ENCODE peak calls at places on chromosomes 2 and 18, in seven cellular contexts. M, G, Z, O, P, F and J are unnamed samples.

GRCh38 chr2:190202604-190203003 is 117.0 kb downstream of the HIBCH start:
- DNase-seq in O (no peak), G (no peak), Z (no peak), P (no peak), F (no peak), M (no peak), J (no peak)

GRCh38 chr2:157265825-157266224 is 8.3 kb downstream of the GALNT5 start:
- DNase-seq in Z (no peak), P (no peak), G (no peak), F (no peak), M (no peak), O (no peak), J (no peak)

GRCh38 chr2:198036029-198036879 is 231.9 kb downstream of the PLCL1 start:
- DNase-seq in M (no peak), G (no peak), Z (no peak), P (no peak), F (no peak), O (no peak), J (no peak)

GRCh38 chr2:16508061-16508851 is 157.4 kb downstream of the CYRIA start:
- DNase-seq in F (no peak), G (no peak), O (no peak), Z (peak; percentile 47), M (no peak), P (no peak), J (no peak)

GRCh38 chr2:163736433-163737168 is 793 bp upstream of the FIGN start:
- DNase-seq in F (no peak), O (no peak), G (peak; percentile 59), M (no peak), Z (no peak), P (no peak), J (no peak)

GRCh38 chr2:129170570-129170969 is 808.9 kb upstream of the RAB6C start:
- DNase-seq in P (no peak), Z (no peak), G (no peak), F (no peak), O (no peak), M (no peak), J (no peak)

GRCh38 chr2:241002275-241003046 is 4.0 kb downstream of the SNED1 start:
- DNase-seq in G (peak; percentile 38), F (no peak), Z (no peak), M (no peak), P (no peak), O (no peak), J (no peak)

GRCh38 chr18:63831080-63831788 is 56.0 kb downstream of the SERPINB7 start:
- DNase-seq in G (no peak), F (no peak), Z (no peak), P (no peak), O (no peak), M (peak; percentile 15), J (peak; percentile 80)

GRCh38 chr2:74919827-74920226 is 38.6 kb upstream of the POLE4 start:
- DNase-seq in G (no peak), O (peak; percentile 74), Z (peak; percentile 43), P (peak; percentile 4), F (peak; percentile 30), M (no peak), J (no peak)

GRCh38 chr2:36464006-36464721 is 108.6 kb downstream of the CRIM1 start:
- DNase-seq in O (no peak), G (no peak), Z (no peak), F (no peak), P (no peak), M (no peak), J (no peak)

GRCh38 chr18:58831610-58832009 is 33.1 kb upstream of the ZNF532 start:
- DNase-seq in F (no peak), Z (no peak), O (no peak), M (no peak), P (peak; percentile 27), G (no peak), J (no peak)

GRCh38 chr2:26941486-26941885 is 29.0 kb upstream of the MAPRE3 start:
- DNase-seq in O (no peak), M (no peak), F (no peak), P (no peak), G (no peak), Z (no peak), J (no peak)

GRCh38 chr2:24929230-24929629 is 9.2 kb upstream of the ADCY3 start:
- DNase-seq in M (no peak), Z (no peak), P (no peak), F (no peak), G (no peak), O (no peak), J (no peak)

GRCh38 chr18:3305354-3305762 is 43.4 kb downstream of the MYL12B start:
- DNase-seq in Z (peak; percentile 39), F (peak; percentile 86), P (peak; percentile 98), O (peak; percentile 23), G (no peak), M (peak; percentile 63), J (no peak)

GRCh38 chr2:221461911-221462310 is 110.2 kb downstream of the EPHA4 start:
- DNase-seq in P (no peak), O (no peak), G (no peak), Z (no peak), F (no peak), M (no peak), J (no peak)

GRCh38 chr18:75183524-75183923 is 25.4 kb downstream of the PTGR3 start:
- DNase-seq in O (no peak), F (no peak), G (peak; percentile 34), Z (no peak), P (no peak), M (no peak), J (no peak)

GRCh38 chr2:239306274-239307220 is 94.3 kb downstream of the HDAC4 start:
- DNase-seq in Z (no peak), M (no peak), G (no peak), O (no peak), F (no peak), P (no peak), J (no peak)

GRCh38 chr2:84969511-84970265 is 1.3 kb upstream of the KCMF1 start:
- DNase-seq in M (no peak), Z (peak; percentile 66), O (peak; percentile 28), F (no peak), G (no peak), P (no peak), J (peak; percentile 31)

GRCh38 chr2:88530081-88530480 is 77.6 kb upstream of the FOXI3 start:
- DNase-seq in O (no peak), P (no peak), M (no peak), F (no peak), Z (no peak), G (no peak), J (no peak)

GRCh38 chr2:127085260-127085666 is 21.7 kb downstream of the BIN1 start:
- DNase-seq in Z (peak; percentile 51), F (no peak), G (no peak), M (no peak), P (no peak), O (peak; percentile 53), J (peak; percentile 19)

GRCh38 chr2:161204846-161205245 is 44.6 kb downstream of the TANK start:
- DNase-seq in M (no peak), Z (no peak), P (no peak), O (no peak), F (no peak), G (no peak), J (no peak)

GRCh38 chr2:219099319-219099718 is 38.6 kb upstream of the IHH start:
- DNase-seq in Z (no peak), M (peak; percentile 20), O (no peak), F (no peak), P (peak; percentile 21), G (no peak), J (peak; percentile 55)

GRCh38 chr18:48828713-48829442 is 121.9 kb downstream of the SMAD7 start:
- DNase-seq in F (no peak), O (no peak), M (no peak), P (no peak), G (peak; percentile 58), Z (no peak), J (no peak)

GRCh38 chr2:42028571-42029148 is 19.2 kb upstream of the PKDCC start:
- DNase-seq in G (no peak), F (no peak), P (no peak), O (no peak), M (no peak), Z (no peak), J (no peak)

GRCh38 chr18:31500161-31500688 is 2.2 kb downstream of the DSG2 start:
- DNase-seq in M (no peak), O (no peak), Z (peak; percentile 53), P (no peak), G (no peak), F (no peak), J (no peak)

GRCh38 chr2:8694737-8695136 is 12.9 kb downstream of the ID2 start:
- DNase-seq in P (peak; percentile 56), O (no peak), M (no peak), Z (no peak), G (no peak), F (no peak), J (no peak)